ENCODE peak calls at places on chromosomes 2 and 18, in seven cellular contexts. E is psoas muscle, D is fibroblast of mammary gland, Q is fibroblast of lung, G is AG04449, Y is osteocyte, W is upper lobe of right lung. P is an unnamed sample.

GRCh38 chr2:1681323-1682310 is 62.7 kb downstream of the PXDN start:
- DNase-seq in Y (peak), G (no peak), Q (no peak), W (peak), E (peak), D (no peak), P (no peak)

GRCh38 chr2:10140841-10141610 is 18.5 kb downstream of the RRM2 start:
- DNase-seq in E (no peak), Q (no peak), Y (no peak), D (no peak), W (no peak), G (no peak), P (no peak)

GRCh38 chr2:28423856-28424605 is 31.4 kb downstream of the FOSL2 start:
- DNase-seq in D (no peak), G (no peak), E (peak), Q (peak), W (no peak), Y (no peak), P (no peak)

GRCh38 chr2:25557179-25558036 is 116.0 kb downstream of the DTNB start:
- DNase-seq in Q (no peak), E (no peak), W (no peak), G (no peak), Y (no peak), D (no peak), P (no peak)

GRCh38 chr2:142756430-142756829 is 121.0 kb upstream of the KYNU start:
- DNase-seq in Y (no peak), W (no peak), Q (peak), G (no peak), E (no peak), D (peak), P (peak)

GRCh38 chr2:119264781-119265692 is 41.4 kb downstream of the STEAP3 start:
- DNase-seq in Q (peak), W (peak), E (peak), D (peak), Y (peak), G (no peak), P (peak)

GRCh38 chr2:70029814-70030409 is 57.4 kb upstream of the PCBP1 start:
- DNase-seq in Y (no peak), G (no peak), Q (peak), W (no peak), D (peak), E (peak), P (peak)

GRCh38 chr2:142875010-142875409 is 2.5 kb upstream of the KYNU start:
- DNase-seq in W (no peak), Y (no peak), E (no peak), Q (no peak), D (peak), G (no peak), P (peak)

GRCh38 chr2:198807131-198807530 is 650.6 kb downstream of the SATB2 start:
- DNase-seq in G (peak), Y (no peak), D (peak), E (no peak), Q (peak), W (no peak), P (no peak)

GRCh38 chr2:152611458-152612231 is 105.6 kb downstream of the PRPF40A start:
- DNase-seq in D (peak), Y (no peak), Q (peak), G (peak), W (no peak), E (peak), P (peak)

GRCh38 chr2:96374211-96374951 is 38.8 kb downstream of the NCAPH start:
- DNase-seq in D (peak), E (no peak), Q (peak), G (no peak), Y (no peak), W (no peak), P (peak)

GRCh38 chr18:58967643-58968291 is 103.1 kb downstream of the ZNF532 start:
- DNase-seq in Y (no peak), D (no peak), E (no peak), Q (no peak), W (no peak), G (no peak), P (no peak)

GRCh38 chr18:35267809-35268208 is 22.2 kb downstream of the ZSCAN30 start:
- DNase-seq in D (no peak), Q (no peak), G (no peak), E (peak), Y (no peak), W (peak), P (no peak)

GRCh38 chr2:120863661-120864320 is 128.1 kb downstream of the GLI2 start:
- DNase-seq in G (no peak), E (peak), Y (no peak), D (peak), Q (peak), W (peak), P (peak)

GRCh38 chr18:9796933-9797549 is 88.7 kb upstream of the TXNDC2 start:
- DNase-seq in E (no peak), Y (no peak), G (no peak), Q (no peak), D (peak), W (no peak), P (no peak)

GRCh38 chr2:151979694-151980093 is 119.2 kb downstream of the CACNB4 start:
- DNase-seq in G (no peak), E (no peak), W (no peak), D (peak), Y (no peak), Q (no peak), P (peak)

GRCh38 chr2:189155795-189156194 is 23.8 kb downstream of the COL5A2 start:
- DNase-seq in G (no peak), E (no peak), D (no peak), Y (no peak), W (no peak), Q (no peak), P (no peak)

GRCh38 chr2:151973901-151974199 is 125.0 kb downstream of the CACNB4 start:
- DNase-seq in G (no peak), Q (peak), Y (no peak), E (no peak), D (peak), W (no peak), P (peak)

GRCh38 chr2:231680992-231681852 is 27.1 kb upstream of the PTMA start:
- DNase-seq in E (peak), D (peak), G (no peak), W (peak), Y (peak), Q (peak), P (peak)

GRCh38 chr2:218983263-218983970 is 1.6 kb downstream of the FEV start:
- DNase-seq in E (peak), Q (no peak), G (no peak), Y (no peak), W (no peak), D (no peak), P (no peak)

GRCh38 chr2:183034806-183035205 is 3.5 kb downstream of the NCKAP1 start:
- DNase-seq in Y (no peak), D (peak), Q (peak), G (no peak), W (no peak), E (no peak), P (no peak)

GRCh38 chr2:187383043-187383800 is 64.8 kb downstream of the CALCRL start:
- DNase-seq in G (no peak), D (no peak), W (no peak), Y (no peak), E (no peak), Q (peak), P (no peak)

GRCh38 chr2:231357931-231358330 is 37.6 kb upstream of the B3GNT7 start:
- DNase-seq in W (no peak), G (no peak), D (no peak), Y (no peak), E (no peak), Q (no peak), P (no peak)

GRCh38 chr2:100033976-100034375 is 108.4 kb downstream of the AFF3 start:
- DNase-seq in G (no peak), D (no peak), Y (no peak), E (no peak), W (no peak), Q (no peak), P (no peak)

GRCh38 chr18:76064998-76065397 is 430.0 kb downstream of the ZNF516 start:
- DNase-seq in D (no peak), Y (no peak), E (no peak), W (no peak), Q (peak), G (no peak), P (no peak)

GRCh38 chr2:157421377-157421944 is 22.4 kb downstream of the CYTIP start:
- DNase-seq in W (no peak), Y (no peak), E (no peak), G (no peak), D (no peak), Q (no peak), P (no peak)

GRCh38 chr2:85708641-85709040 is 14.5 kb downstream of the GNLY start:
- DNase-seq in G (no peak), D (peak), W (no peak), Y (no peak), E (no peak), Q (no peak), P (no peak)

GRCh38 chr2:53740170-53740569 is 27.4 kb upstream of the CHAC2 start:
- DNase-seq in Q (peak), E (no peak), D (peak), Y (no peak), W (no peak), G (no peak), P (peak)

GRCh38 chr2:238389985-238390682 is 36.6 kb upstream of the ASB1 start:
- DNase-seq in W (peak), D (no peak), Q (peak), Y (no peak), E (peak), G (no peak), P (peak)

GRCh38 chr2:46294185-46294836 is 2.9 kb upstream of the EPAS1 start:
- DNase-seq in W (no peak), D (peak), G (no peak), Y (no peak), E (no peak), Q (no peak), P (peak)

GRCh38 chr18:12313530-12314245 is 5.6 kb downstream of the TUBB6 start:
- DNase-seq in Y (no peak), E (no peak), G (no peak), D (no peak), W (no peak), Q (no peak), P (no peak)

GRCh38 chr2:160363961-160364733 is 129.5 kb downstream of the RBMS1 start:
- DNase-seq in D (peak), Q (no peak), E (no peak), Y (no peak), G (no peak), W (no peak), P (no peak)

GRCh38 chr2:172084734-172085459 is 410 bp upstream of the DLX1 start:
- DNase-seq in W (no peak), G (peak), Q (peak), D (peak), E (peak), Y (peak), P (peak)

GRCh38 chr18:79974025-79974424 is 9.6 kb downstream of the HSBP1L1 start:
- DNase-seq in W (no peak), Y (no peak), E (no peak), Q (no peak), D (no peak), G (no peak), P (no peak)

GRCh38 chr2:96815326-96816126 is 542 bp upstream of the CNNM3 start:
- DNase-seq in Y (no peak), W (no peak), D (peak), Q (peak), G (no peak), E (no peak), P (peak)

GRCh38 chr2:73640537-73640936 is 1.7 kb downstream of the NAT8 start:
- DNase-seq in E (no peak), Y (no peak), Q (no peak), W (no peak), D (peak), G (no peak), P (peak)

GRCh38 chr2:165558832-165559231 is 89.3 kb downstream of the CSRNP3 start:
- DNase-seq in G (no peak), E (no peak), Y (no peak), W (no peak), Q (no peak), D (peak), P (peak)

GRCh38 chr2:165568361-165568760 is 98.9 kb downstream of the CSRNP3 start:
- DNase-seq in G (no peak), D (no peak), Q (no peak), W (no peak), Y (no peak), E (no peak), P (no peak)

GRCh38 chr2:165560377-165560988 is 91.0 kb downstream of the CSRNP3 start:
- DNase-seq in E (no peak), W (no peak), Q (no peak), Y (no peak), G (no peak), D (no peak), P (no peak)

GRCh38 chr2:165562235-165562634 is 92.7 kb downstream of the CSRNP3 start:
- DNase-seq in Q (no peak), E (no peak), G (no peak), W (no peak), Y (no peak), D (no peak), P (no peak)

DNA sequence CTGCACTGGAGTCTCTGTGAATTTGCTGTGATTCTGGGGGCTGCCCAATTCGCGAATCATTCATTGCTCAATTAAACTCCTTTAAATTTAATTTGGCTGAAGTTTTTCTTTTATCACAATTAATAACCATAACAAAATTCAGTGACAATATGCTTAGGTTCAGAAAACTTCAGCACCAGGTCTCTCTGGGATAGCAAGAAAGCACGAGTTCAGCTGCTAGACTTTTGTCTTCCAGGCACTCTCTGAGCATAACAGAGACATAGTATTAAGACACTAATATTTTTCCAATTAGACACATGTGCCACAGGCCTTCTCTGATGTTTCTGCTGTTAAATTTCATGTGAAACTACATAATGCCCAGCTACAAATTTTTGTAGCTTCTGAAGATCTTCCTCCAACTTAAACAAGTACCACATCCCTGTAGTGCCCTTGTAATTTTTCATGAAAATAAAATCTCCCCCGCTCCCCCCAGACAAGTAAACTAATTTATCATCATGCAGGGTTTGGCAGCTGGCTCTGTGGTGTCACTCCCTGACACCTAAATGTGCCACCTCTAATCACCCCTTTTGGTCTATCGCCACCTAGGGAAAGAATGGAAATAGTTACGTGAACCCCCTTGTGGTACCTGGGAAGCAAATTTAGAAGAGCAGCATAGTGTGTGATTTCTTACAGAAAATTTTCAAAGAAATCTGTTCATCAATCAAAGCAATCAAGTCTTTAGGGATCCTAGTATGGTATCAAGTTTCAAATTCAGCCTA is 94.1 kb downstream of the CSRNP3 start:
- DNase-seq in E (no peak), G (no peak), Q (no peak), W (no peak), Y (no peak), D (no peak), P (no peak)
- TF ChIP-seq CTCF in E (no peak), G (no peak), Q (no peak), W (no peak), Y (peak), D (peak), P (no peak)

GRCh38 chr2:68185541-68186164 is 28.0 kb downstream of the PNO1 start:
- DNase-seq in Y (no peak), G (no peak), D (peak), W (peak), Q (peak), E (peak), P (peak)
- TF ChIP-seq CTCF in Y (peak), G (peak), D (peak), W (peak), Q (peak), E (peak), P (peak)

DNA sequence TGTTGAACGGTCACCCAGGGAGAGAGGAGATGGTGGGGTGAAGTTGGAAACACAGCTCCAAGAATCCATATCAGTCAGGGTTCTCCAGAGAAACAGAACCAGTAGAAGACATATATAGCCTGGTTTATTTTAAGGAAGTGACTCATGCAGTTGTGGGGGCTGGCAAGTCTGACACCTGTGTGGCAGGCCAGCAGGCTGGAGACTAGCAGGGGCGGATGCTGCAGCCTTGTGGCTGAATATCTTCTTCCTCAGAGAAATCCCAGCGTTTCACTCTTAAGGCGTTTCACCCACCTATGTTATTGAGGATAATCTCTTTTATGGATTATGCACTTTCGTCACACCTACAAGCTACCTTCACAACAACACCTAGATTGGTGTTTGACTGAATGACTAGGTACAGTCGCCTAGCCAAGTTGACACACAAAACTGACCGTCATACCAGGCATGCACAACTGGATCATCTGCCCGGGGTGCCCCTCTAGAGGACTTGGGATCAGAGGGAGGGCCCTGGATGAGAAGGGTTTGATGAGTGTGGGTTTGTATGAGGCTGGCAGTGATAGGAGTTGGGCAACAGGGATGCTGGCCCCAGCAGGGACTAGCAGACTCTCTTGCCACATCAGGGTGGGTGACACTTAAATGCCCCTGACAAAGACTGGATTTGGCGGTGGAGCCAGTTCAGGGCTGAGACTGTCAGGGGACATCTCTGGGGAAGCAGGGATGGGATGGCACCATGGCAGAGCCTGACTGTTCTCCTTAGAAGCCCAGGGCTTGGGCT is 23.4 kb downstream of the MROH2A start:
- DNase-seq in Q (peak), G (no peak), E (no peak), Y (no peak), W (no peak), D (peak), P (peak)
- TF ChIP-seq CTCF in Q (no peak), G (no peak), E (no peak), Y (no peak), W (no peak), D (no peak), P (no peak)

GRCh38 chr2:31140151-31140550 is 1.9 kb upstream of the GALNT14 start:
- DNase-seq in Y (peak), G (no peak), Q (no peak), E (no peak), D (no peak), W (no peak), P (no peak)

GRCh38 chr2:31136732-31137131 is 1.5 kb downstream of the GALNT14 start:
- DNase-seq in W (no peak), G (no peak), E (no peak), D (no peak), Q (no peak), Y (peak), P (peak)

GRCh38 chr2:31137211-31138036 is 816 bp downstream of the GALNT14 start:
- DNase-seq in Q (no peak), E (no peak), D (peak), G (no peak), Y (peak), W (peak), P (peak)

GRCh38 chr2:31136000-31136399 is 2.2 kb downstream of the GALNT14 start:
- DNase-seq in Y (peak), Q (no peak), E (no peak), D (no peak), G (no peak), W (no peak), P (no peak)

GRCh38 chr2:31138037-31138962 is at the start of gene GALNT14:
- DNase-seq in E (peak), D (peak), W (peak), G (no peak), Q (peak), Y (peak), P (peak)
- TF ChIP-seq CTCF in E (peak), D (peak), W (peak), G (peak), Q (peak), Y (peak), P (peak)

DNA sequence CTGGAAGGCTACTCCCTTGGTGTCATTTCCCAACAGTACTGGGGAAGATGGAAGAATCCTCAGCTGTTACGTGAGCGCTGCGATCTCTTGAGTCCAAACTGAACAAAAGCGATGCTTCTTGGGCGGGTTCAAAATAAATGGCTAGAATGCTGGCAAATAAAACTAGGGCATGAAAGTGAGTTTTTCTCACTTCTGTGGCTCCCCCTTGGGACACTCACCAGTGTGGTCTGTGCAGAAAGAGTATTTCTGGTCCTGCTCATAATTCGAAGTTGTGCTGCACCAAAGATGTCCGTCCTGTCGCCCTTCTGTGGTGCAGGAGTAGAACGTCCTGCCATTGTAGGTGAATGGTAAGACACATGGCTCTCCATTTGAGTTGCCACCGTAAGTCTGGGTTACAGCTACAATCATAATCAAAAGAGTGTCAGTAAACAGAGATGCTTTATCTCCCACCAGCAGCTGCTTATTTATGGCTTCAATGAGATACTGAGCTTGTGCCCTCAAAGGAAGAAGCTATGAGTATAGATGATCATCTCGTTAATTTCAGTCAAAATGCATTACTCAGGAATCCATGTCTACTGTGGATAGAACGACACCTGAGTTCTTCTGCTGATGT is 11.8 kb downstream of the FN1 start:
- DNase-seq in E (no peak), Q (peak), G (no peak), W (no peak), Y (no peak), D (peak), P (no peak)
- TF ChIP-seq CTCF in E (no peak), Q (no peak), G (no peak), W (no peak), Y (no peak), D (no peak), P (no peak)

DNA sequence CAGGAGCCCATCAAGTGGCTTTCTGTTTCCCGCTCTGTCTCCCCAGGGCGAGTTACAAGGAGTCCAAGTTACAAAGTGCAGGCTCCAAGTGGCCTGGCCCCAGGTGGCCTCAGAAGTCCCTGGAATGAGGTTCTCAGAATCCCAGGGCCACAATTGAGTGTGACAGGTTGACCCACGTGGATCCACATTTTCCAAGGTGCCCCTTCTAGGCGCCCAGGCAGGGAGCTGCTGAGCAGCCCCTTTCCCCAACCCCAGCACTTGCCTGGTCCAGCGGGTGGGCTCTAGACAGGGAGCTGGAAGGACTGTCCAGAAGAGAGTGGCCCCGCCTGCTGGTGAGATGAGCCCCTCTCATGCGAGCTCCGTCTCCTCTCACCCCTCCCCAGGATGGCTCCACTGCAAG is 253.4 kb downstream of the CYP26B1 start:
- DNase-seq in W (no peak), G (no peak), E (no peak), D (no peak), Q (no peak), Y (peak), P (no peak)
- TF ChIP-seq CTCF in W (no peak), G (no peak), E (no peak), D (no peak), Q (no peak), Y (no peak), P (no peak)